ENCODE peak calls at places on chromosomes 6 and 20, in four cellular contexts. P is caudate nucleus, Y is endothelial cell of umbilical vein, O is OCI-LY7. W is an unnamed sample.

GRCh38 chr20:35093245-35093884 is 758 bp upstream of the TRPC4AP start:
- DNase-seq in O (no peak), P (no peak), Y (peak), W (no peak)

GRCh38 chr6:90428514-90428913 is 131.9 kb upstream of the BACH2 start:
- DNase-seq in P (no peak), Y (no peak), O (no peak), W (no peak)

GRCh38 chr6:8131265-8131897 is 29.0 kb upstream of the EEF1E1 start:
- DNase-seq in P (peak), O (peak), Y (peak), W (no peak)

GRCh38 chr20:25398363-25399037 is 7.9 kb upstream of the ABHD12 start:
- DNase-seq in P (no peak), Y (no peak), O (no peak), W (no peak)

GRCh38 chr6:107679457-107679856 is 144.7 kb downstream of the SCML4 start:
- DNase-seq in O (no peak), P (no peak), Y (no peak), W (no peak)

GRCh38 chr6:121135425-121135824 is 198.9 kb downstream of the TBC1D32 start:
- DNase-seq in P (no peak), O (no peak), Y (no peak), W (no peak)

GRCh38 chr20:63022501-63022900 is 15.7 kb upstream of the BHLHE23 start:
- DNase-seq in Y (no peak), O (no peak), P (no peak), W (no peak)

GRCh38 chr6:13764996-13765395 is 49.4 kb downstream of the MCUR1 start:
- DNase-seq in P (no peak), O (no peak), Y (no peak), W (no peak)

GRCh38 chr20:34638532-34638931 is 38.4 kb downstream of the PIGU start:
- DNase-seq in Y (no peak), P (no peak), O (no peak), W (no peak)

GRCh38 chr6:17927705-17928104 is 59.7 kb downstream of the KIF13A start:
- DNase-seq in P (no peak), Y (no peak), O (no peak), W (no peak)

GRCh38 chr6:17928514-17929430 is 58.7 kb downstream of the KIF13A start:
- DNase-seq in P (no peak), Y (peak), O (no peak), W (no peak)

GRCh38 chr6:17917837-17918763 is 69.3 kb downstream of the KIF13A start:
- DNase-seq in P (no peak), O (no peak), Y (no peak), W (no peak)

GRCh38 chr6:17919494-17919893 is 67.9 kb downstream of the KIF13A start:
- DNase-seq in P (no peak), Y (no peak), O (no peak), W (no peak)

GRCh38 chr6:17923401-17923863 is 64.0 kb downstream of the KIF13A start:
- DNase-seq in Y (peak), O (no peak), P (no peak), W (no peak)
- H3K27ac ChIP-seq in Y (peak), O (no peak), P (no peak), W (peak)

DNA sequence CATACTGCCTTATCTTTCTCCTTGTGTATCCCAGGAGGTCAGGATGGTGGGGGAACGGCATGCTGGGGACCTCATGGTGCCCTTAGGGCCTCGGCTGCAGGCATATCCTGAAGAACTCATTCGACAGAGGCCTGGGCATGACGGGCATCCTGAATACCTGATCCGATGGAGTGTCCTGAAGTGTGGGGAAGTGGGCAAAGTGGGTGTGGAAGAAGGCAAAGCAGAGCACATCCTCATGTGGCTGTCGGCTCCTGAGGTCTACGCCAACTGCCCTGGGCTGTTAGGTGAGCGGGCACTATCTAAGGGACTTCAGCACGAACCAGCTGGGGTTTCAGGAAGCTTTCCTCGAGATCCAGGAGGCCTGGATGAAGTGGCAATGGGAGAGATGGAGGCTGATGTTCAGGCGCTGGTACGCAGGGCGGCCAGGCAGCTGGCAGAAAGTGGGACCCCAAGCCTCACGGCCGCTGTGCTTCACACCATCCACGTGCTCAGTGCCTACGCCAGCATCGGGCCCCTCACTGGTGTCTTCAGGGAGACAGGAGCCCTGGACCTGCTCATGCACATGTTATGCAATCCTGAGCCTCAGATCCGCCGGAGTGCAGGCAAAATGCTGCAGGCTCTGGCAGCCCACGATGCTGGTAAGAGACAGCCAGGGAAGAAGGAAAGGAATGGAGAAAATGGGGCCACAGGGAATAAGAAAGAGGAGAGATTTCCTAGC is 2.4 kb downstream of the CUL9 start:
- DNase-seq in O (no peak), P (peak), Y (no peak), W (no peak)
- H3K27ac ChIP-seq in O (no peak), P (peak), Y (no peak), W (no peak)

GRCh38 chr20:19812056-19812455 is 54.0 kb downstream of the RIN2 start:
- DNase-seq in Y (no peak), P (no peak), O (no peak), W (no peak)

GRCh38 chr20:19815553-19815991 is 57.5 kb downstream of the RIN2 start:
- DNase-seq in Y (peak), P (no peak), O (peak), W (peak)

GRCh38 chr20:19812696-19813095 is 54.6 kb downstream of the RIN2 start:
- DNase-seq in P (no peak), Y (peak), O (no peak), W (no peak)

GRCh38 chr20:19814241-19814640 is 56.2 kb downstream of the RIN2 start:
- DNase-seq in O (no peak), P (no peak), Y (no peak), W (no peak)

GRCh38 chr20:19813839-19814238 is 55.8 kb downstream of the RIN2 start:
- DNase-seq in P (no peak), O (no peak), Y (peak), W (no peak)
- H3K27ac ChIP-seq in P (peak), O (no peak), Y (peak), W (peak)

GRCh38 chr6:116395647-116396046 is 24.9 kb downstream of the DSE start:
- DNase-seq in P (no peak), O (no peak), Y (no peak), W (no peak)
- H3K27ac ChIP-seq in P (no peak), O (no peak), Y (no peak), W (no peak)

DNA sequence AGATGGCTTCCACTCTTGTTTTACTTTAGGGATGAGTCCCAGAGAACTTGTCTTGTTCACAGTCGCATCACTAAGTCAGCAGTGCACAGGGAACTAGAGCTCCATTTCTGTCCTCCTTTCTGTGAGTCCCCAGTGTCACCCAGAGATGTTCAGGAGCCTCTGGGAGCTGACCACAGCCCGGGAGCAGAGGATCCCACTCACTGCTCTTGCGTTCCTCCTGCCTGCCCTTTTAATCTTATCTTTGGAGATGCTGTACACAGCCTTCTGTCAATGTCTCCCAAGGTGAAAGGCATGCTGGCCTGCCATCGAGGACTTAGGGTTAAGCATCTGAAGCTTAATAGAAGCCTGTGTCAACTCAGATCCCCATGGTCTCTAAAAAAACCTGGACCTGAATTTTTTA is 71.2 kb downstream of the IGF2R start:
- DNase-seq in O (no peak), P (no peak), Y (no peak), W (no peak)
- H3K27ac ChIP-seq in O (no peak), P (no peak), Y (no peak), W (no peak)

DNA sequence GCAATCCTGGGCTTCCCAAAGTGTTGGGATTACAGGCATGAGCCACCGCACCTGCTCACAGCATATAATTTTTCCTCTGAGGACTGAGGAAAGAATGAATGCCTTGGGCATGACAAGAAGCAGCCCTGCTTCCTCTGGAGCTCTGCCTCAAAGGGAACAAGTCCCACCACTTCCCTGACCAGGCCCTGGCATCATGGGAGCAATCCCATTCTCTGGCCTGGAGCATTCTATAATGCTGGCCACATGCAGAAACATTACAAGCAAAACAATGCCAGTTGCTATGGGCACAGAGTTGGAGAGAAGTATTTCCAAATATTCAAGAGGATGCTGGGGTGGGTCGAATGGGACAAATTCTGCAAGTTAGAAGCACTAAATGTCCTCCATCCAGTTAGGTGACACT is 41.5 kb upstream of the ARMH2 start:
- DNase-seq in Y (no peak), P (no peak), O (no peak), W (no peak)
- H3K27ac ChIP-seq in Y (no peak), P (peak), O (no peak), W (no peak)